ENCODE peak calls at places on chromosome 14, in four cellular contexts. O is keratinocyte; X is iris pigment epithelial cell; C is activated T-helper 9 cell treated with anti-CD3 and anti-CD28 coated beads, Interleukin-2, amount 50 U/mL, for 16 hours. J is an unnamed sample.

GRCh38 chr14:22915886-22916521 is 2.9 kb downstream of the RBM23 start:
- DNase-seq in C (no peak), O (no peak), X (peak), J (no peak)

GRCh38 chr14:41607119-41607785 is 576 bp downstream of the LRFN5 start:
- DNase-seq in C (no peak), O (no peak), X (peak), J (no peak)

GRCh38 chr14:26597136-26598080 is at the start of gene NOVA1:
- DNase-seq in X (peak), C (no peak), O (no peak), J (no peak)

GRCh38 chr14:104647467-104648063 is 41.9 kb upstream of the INF2 start:
- DNase-seq in C (no peak), X (no peak), O (no peak), J (no peak)

GRCh38 chr14:61460853-61461611 is 139.7 kb downstream of the PRKCH start:
- DNase-seq in X (peak), O (peak), C (no peak), J (peak)

GRCh38 chr14:91918159-91918883 is 29.2 kb downstream of the FBLN5 start:
- DNase-seq in O (no peak), X (peak), C (no peak), J (no peak)

GRCh38 chr14:74018029-74018703 is 922 bp downstream of the ENTPD5 start:
- DNase-seq in O (peak), X (peak), C (no peak), J (no peak)

GRCh38 chr14:87430810-87431209 is 562.2 kb downstream of the GALC start:
- DNase-seq in C (no peak), X (peak), O (peak), J (no peak)

GRCh38 chr14:74825008-74825407 is 50.9 kb downstream of the PROX2 start:
- DNase-seq in C (no peak), X (peak), O (no peak), J (no peak)

GRCh38 chr14:95833429-95833828 is 43.2 kb upstream of the TUNAR start:
- DNase-seq in O (no peak), X (no peak), C (no peak), J (no peak)

GRCh38 chr14:22112004-22112403 is 438.4 kb upstream of the OR4E1 start:
- DNase-seq in O (no peak), X (no peak), C (peak), J (peak)

GRCh38 chr14:51612449-51612848 is 39.3 kb upstream of the FRMD6 start:
- DNase-seq in X (no peak), C (no peak), O (no peak), J (no peak)

GRCh38 chr14:104758981-104759975 is 6.3 kb downstream of the SIVA1 start:
- DNase-seq in C (no peak), X (no peak), O (no peak), J (no peak)

GRCh38 chr14:105739331-105740102 is 213.1 kb downstream of the TMEM121 start:
- DNase-seq in C (no peak), O (no peak), X (no peak), J (no peak)

GRCh38 chr14:33103966-33104365 is 165.3 kb downstream of the NPAS3 start:
- DNase-seq in O (no peak), C (no peak), X (no peak), J (no peak)